ENCODE peak calls at places on chromosomes 16 and 17, in ten cellular contexts. Q, X, K, N, O, U, Y, R, P and A are unnamed samples.

GRCh38 chr17:77754956-77755355 is 203.5 kb upstream of the TNRC6C start:
- DNase-seq in R (no peak), N (no peak), P (no peak), U (no peak), O (no peak), X (no peak), K (no peak), Y (no peak), Q (no peak), A (no peak)

GRCh38 chr17:34703533-34703932 is 124.2 kb downstream of the TMEM132E start:
- DNase-seq in K (peak; percentile 28), U (no peak), X (peak; percentile 48), N (no peak), R (no peak), Q (no peak), P (peak; percentile 18), Y (no peak), O (peak; percentile 14), A (no peak)

GRCh38 chr17:10776372-10776771 is 27.5 kb downstream of the TMEM238L start:
- DNase-seq in Y (no peak), N (no peak), K (no peak), U (no peak), Q (no peak), P (no peak), O (no peak), R (no peak), X (no peak), A (no peak)

GRCh38 chr17:64326420-64327054 is 63.5 kb upstream of the TEX2 start:
- DNase-seq in O (peak; percentile 95), N (peak; percentile 91), X (peak; percentile 98), P (peak; percentile 89), Q (no peak), Y (no peak), K (peak; percentile 94), R (no peak), U (peak; percentile 93), A (no peak)

GRCh38 chr17:40499551-40500189 is 1.8 kb downstream of the TNS4 start:
- DNase-seq in O (no peak), U (no peak), N (no peak), R (peak; percentile 65), X (peak; percentile 70), Y (no peak), K (peak; percentile 68), P (peak; percentile 89), Q (no peak), A (peak; percentile 39)

GRCh38 chr17:14813649-14814048 is 451.5 kb downstream of the PMP22 start:
- DNase-seq in K (no peak), U (no peak), P (no peak), O (no peak), Q (no peak), Y (no peak), N (no peak), X (peak; percentile 44), R (peak; percentile 59), A (no peak)

GRCh38 chr16:21260870-21261791 is 17.0 kb downstream of the CRYM start:
- DNase-seq in Q (no peak), U (peak; percentile 40), R (no peak), Y (no peak), O (no peak), K (peak; percentile 89), P (no peak), N (peak; percentile 16), X (peak; percentile 64), A (peak; percentile 69)

GRCh38 chr16:24977673-24978065 is 37.5 kb downstream of the ARHGAP17 start:
- DNase-seq in N (no peak), Y (no peak), K (peak; percentile 88), U (no peak), X (peak; percentile 41), O (no peak), R (no peak), Q (no peak), P (no peak), A (peak; percentile 78)

DNA sequence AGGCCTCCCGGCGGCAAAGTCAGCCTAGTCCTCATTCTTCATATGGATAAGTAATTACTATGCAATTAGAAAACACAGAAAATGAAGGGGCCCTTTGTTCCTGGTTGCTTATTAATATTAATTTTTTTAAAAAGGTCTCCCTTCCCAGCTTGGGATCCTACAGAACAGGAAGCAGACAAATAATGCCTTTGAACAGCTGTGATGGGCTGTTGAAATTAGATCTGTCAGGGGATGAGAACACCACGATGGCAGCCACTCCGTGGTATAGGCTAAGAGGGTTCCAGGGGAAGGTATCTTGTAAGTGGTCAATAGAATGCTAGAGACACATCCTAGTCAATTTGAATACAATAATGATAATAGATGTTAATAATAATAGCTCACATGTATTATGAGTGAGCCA is 83.1 kb downstream of the CCDC182 start:
- DNase-seq in Y (no peak), K (no peak), N (no peak), R (no peak), P (no peak), X (no peak), U (no peak), Q (no peak), O (no peak), A (no peak)
- TF ChIP-seq CTCF in Y (no peak), K (no peak), N (no peak), R (no peak), P (no peak), X (no peak), U (no peak), Q (no peak), O (no peak), A (no peak)

DNA sequence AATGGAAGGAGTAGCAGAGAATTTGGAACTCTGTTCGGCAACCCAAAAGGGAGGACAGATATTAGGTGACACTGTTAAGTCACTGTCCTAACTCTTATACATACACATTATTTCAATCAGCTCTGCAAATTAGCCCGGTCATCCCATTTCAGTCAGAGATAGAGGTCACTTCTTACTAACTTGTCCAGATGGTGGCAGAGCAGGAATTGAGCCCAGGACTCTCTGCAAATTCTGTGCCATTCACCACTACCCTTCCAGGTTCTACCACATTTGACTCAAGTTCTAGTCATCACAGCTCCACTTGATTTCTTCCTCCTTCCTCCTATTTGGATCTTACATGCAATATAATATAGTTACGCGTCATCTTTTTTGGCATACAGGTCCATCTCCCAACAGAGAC is 35.9 kb upstream of the NUDT7 start:
- DNase-seq in N (no peak), Q (no peak), P (no peak), O (no peak), U (no peak), R (no peak), Y (no peak), K (no peak), X (no peak), A (no peak)
- TF ChIP-seq CTCF in N (no peak), Q (no peak), P (no peak), O (no peak), U (no peak), R (no peak), Y (no peak), K (no peak), X (no peak), A (no peak)

GRCh38 chr17:42647778-42648177 is 11.3 kb upstream of the TUBG2 start:
- DNase-seq in Q (no peak), R (no peak), N (no peak), O (no peak), Y (no peak), K (no peak), U (no peak), P (no peak), X (no peak), A (no peak)

GRCh38 chr17:42655528-42655927 is 3.6 kb upstream of the TUBG2 start:
- DNase-seq in Y (no peak), U (no peak), N (no peak), O (no peak), X (no peak), P (no peak), R (no peak), Q (no peak), K (peak; percentile 19), A (peak; percentile 64)

GRCh38 chr17:42653179-42654124 is 5.6 kb upstream of the TUBG2 start:
- DNase-seq in K (peak; percentile 73), X (peak; percentile 29), Y (no peak), O (no peak), R (no peak), P (peak; percentile 72), Q (peak; percentile 22), U (peak; percentile 68), N (peak; percentile 53), A (peak; percentile 69)

GRCh38 chr17:42651392-42651791 is 7.7 kb upstream of the TUBG2 start:
- DNase-seq in N (no peak), P (no peak), X (no peak), Q (no peak), R (no peak), O (no peak), U (no peak), K (no peak), Y (no peak), A (no peak)
- TF ChIP-seq CTCF in N (no peak), P (no peak), X (no peak), Q (no peak), R (no peak), O (no peak), U (no peak), K (no peak), Y (no peak), A (no peak)

GRCh38 chr17:2369039-2369438 is 31.7 kb downstream of the SGSM2 start:
- DNase-seq in X (no peak), U (no peak), Y (no peak), O (no peak), K (peak; percentile 43), N (no peak), R (no peak), P (no peak), Q (no peak), A (no peak)

GRCh38 chr17:2365132-2365531 is 27.8 kb downstream of the SGSM2 start:
- DNase-seq in K (no peak), Q (no peak), R (no peak), U (no peak), X (no peak), N (no peak), O (no peak), Y (no peak), P (no peak), A (no peak)

GRCh38 chr17:2364132-2365116 is 27.1 kb downstream of the SGSM2 start:
- DNase-seq in N (no peak), Y (no peak), O (no peak), Q (no peak), U (no peak), P (peak; percentile 70), K (no peak), R (no peak), X (no peak), A (no peak)

GRCh38 chr17:2368383-2368782 is 31.1 kb downstream of the SGSM2 start:
- DNase-seq in N (no peak), X (no peak), Q (no peak), K (no peak), P (no peak), R (no peak), O (no peak), U (no peak), Y (no peak), A (no peak)

GRCh38 chr17:2366747-2367494 is 29.6 kb downstream of the SGSM2 start:
- DNase-seq in O (no peak), N (no peak), X (no peak), K (no peak), Y (no peak), P (no peak), R (peak; percentile 69), Q (no peak), U (no peak), A (no peak)
- TF ChIP-seq CTCF in O (no peak), N (no peak), X (no peak), K (peak; percentile 16), Y (no peak), P (no peak), R (peak; percentile 29), Q (no peak), U (no peak), A (peak; percentile 28)